ENCODE peak calls at places on chromosomes 13 and 19, in four cellular contexts. One of them, this sample, is unnamed.

GRCh38 chr13:50911937-50912624 is 2.5 kb downstream of the RNASEH2B start:
- DNase-seq in A673: peak; percentile 89
- DNase-seq in breast epithelium: peak; percentile 71
- DNase-seq in upper lobe of right lung: peak; percentile 92
- DNase-seq in this sample: peak; percentile 52

GRCh38 chr19:3670796-3671679 is 29.2 kb downstream of the PIP5K1C start:
- DNase-seq in breast epithelium: peak; percentile 59
- DNase-seq in A673: no peak
- DNase-seq in upper lobe of right lung: peak; percentile 75
- DNase-seq in this sample: peak; percentile 42

GRCh38 chr13:63198076-63198475 is 1782.4 kb upstream of the PCDH20 start:
- DNase-seq in breast epithelium: no peak
- DNase-seq in A673: peak; percentile 81
- DNase-seq in upper lobe of right lung: peak; percentile 77
- DNase-seq in this sample: no peak

GRCh38 chr13:27038323-27038722 is 133.3 kb downstream of the USP12 start:
- DNase-seq in breast epithelium: no peak
- DNase-seq in upper lobe of right lung: no peak
- DNase-seq in A673: no peak
- DNase-seq in this sample: no peak

GRCh38 chr13:76622336-76623045 is 263.7 kb downstream of the KCTD12 start:
- DNase-seq in breast epithelium: no peak
- DNase-seq in A673: no peak
- DNase-seq in upper lobe of right lung: no peak
- DNase-seq in this sample: peak; percentile 5

GRCh38 chr19:6127716-6128335 is 7.6 kb upstream of the ACSBG2 start:
- DNase-seq in A673: no peak
- DNase-seq in breast epithelium: no peak
- DNase-seq in upper lobe of right lung: no peak
- DNase-seq in this sample: no peak

GRCh38 chr19:56176881-56177280 is 1.1 kb downstream of the GALP start:
- DNase-seq in A673: no peak
- DNase-seq in breast epithelium: no peak
- DNase-seq in upper lobe of right lung: no peak
- DNase-seq in this sample: no peak

GRCh38 chr19:21463449-21464105 is 41.8 kb upstream of the ZNF429 start:
- DNase-seq in A673: no peak
- DNase-seq in upper lobe of right lung: no peak
- DNase-seq in breast epithelium: peak; percentile 41
- DNase-seq in this sample: no peak

GRCh38 chr13:41552031-41552430 is 94.7 kb downstream of the RGCC start:
- DNase-seq in upper lobe of right lung: no peak
- DNase-seq in breast epithelium: no peak
- DNase-seq in A673: no peak
- DNase-seq in this sample: no peak

GRCh38 chr13:73421310-73421912 is 362.6 kb downstream of the KLF5 start:
- DNase-seq in A673: no peak
- DNase-seq in breast epithelium: no peak
- DNase-seq in upper lobe of right lung: no peak
- DNase-seq in this sample: peak; percentile 49

GRCh38 chr13:19597523-19597922 is 35.9 kb upstream of the MPHOSPH8 start:
- DNase-seq in upper lobe of right lung: no peak
- DNase-seq in A673: peak; percentile 25
- DNase-seq in breast epithelium: no peak
- DNase-seq in this sample: no peak

GRCh38 chr13:73665279-73665678 is 468.9 kb downstream of the KLF12 start:
- DNase-seq in upper lobe of right lung: no peak
- DNase-seq in A673: no peak
- DNase-seq in breast epithelium: no peak
- DNase-seq in this sample: no peak

GRCh38 chr13:98997738-98998641 is 20.1 kb upstream of the DOCK9 start:
- DNase-seq in breast epithelium: no peak
- DNase-seq in upper lobe of right lung: no peak
- DNase-seq in A673: no peak
- DNase-seq in this sample: no peak

GRCh38 chr13:50320297-50320862 is 305.1 kb downstream of the KCNRG start:
- DNase-seq in upper lobe of right lung: no peak
- DNase-seq in breast epithelium: no peak
- DNase-seq in A673: peak; percentile 13
- DNase-seq in this sample: no peak

GRCh38 chr13:35879111-35879510 is 252.1 kb downstream of the DCLK1 start:
- DNase-seq in upper lobe of right lung: no peak
- DNase-seq in breast epithelium: no peak
- DNase-seq in A673: no peak
- DNase-seq in this sample: no peak

GRCh38 chr19:18418725-18419194 is 438 bp upstream of the SSBP4 start:
- DNase-seq in upper lobe of right lung: peak; percentile 82
- DNase-seq in breast epithelium: no peak
- DNase-seq in A673: peak; percentile 73
- DNase-seq in this sample: no peak

GRCh38 chr19:2722541-2723344 is 1.6 kb upstream of the DIRAS1 start:
- DNase-seq in upper lobe of right lung: peak; percentile 85
- DNase-seq in breast epithelium: peak; percentile 46
- DNase-seq in A673: no peak
- DNase-seq in this sample: peak; percentile 37

GRCh38 chr13:109610517-109610916 is 175.9 kb downstream of the IRS2 start:
- DNase-seq in breast epithelium: no peak
- DNase-seq in upper lobe of right lung: peak; percentile 73
- DNase-seq in A673: peak; percentile 51
- DNase-seq in this sample: peak; percentile 25

GRCh38 chr13:86729206-86729605 is 930.0 kb upstream of the SLITRK6 start:
- DNase-seq in A673: no peak
- DNase-seq in breast epithelium: no peak
- DNase-seq in upper lobe of right lung: no peak
- DNase-seq in this sample: no peak

GRCh38 chr13:112702983-112703379 is 13.1 kb downstream of the ATP11A start:
- DNase-seq in A673: no peak
- DNase-seq in breast epithelium: no peak
- DNase-seq in upper lobe of right lung: no peak
- DNase-seq in this sample: no peak

GRCh38 chr19:405138-405965 is 3.6 kb downstream of the C2CD4C start:
- DNase-seq in breast epithelium: no peak
- DNase-seq in A673: no peak
- DNase-seq in upper lobe of right lung: peak; percentile 60
- DNase-seq in this sample: no peak

GRCh38 chr13:47623862-47624261 is 377.2 kb downstream of the SUCLA2 start:
- DNase-seq in upper lobe of right lung: no peak
- DNase-seq in A673: no peak
- DNase-seq in breast epithelium: no peak
- DNase-seq in this sample: no peak

GRCh38 chr13:25967144-25967543 is 84.7 kb downstream of the SHISA2 start:
- DNase-seq in A673: no peak
- DNase-seq in breast epithelium: no peak
- DNase-seq in upper lobe of right lung: no peak
- DNase-seq in this sample: no peak

GRCh38 chr13:35818577-35819165 is 312.5 kb downstream of the DCLK1 start:
- DNase-seq in upper lobe of right lung: no peak
- DNase-seq in breast epithelium: no peak
- DNase-seq in A673: peak; percentile 50
- DNase-seq in this sample: no peak

GRCh38 chr13:41905600-41906254 is 55.2 kb downstream of the VWA8 start:
- DNase-seq in breast epithelium: no peak
- DNase-seq in upper lobe of right lung: no peak
- DNase-seq in A673: peak; percentile 48
- DNase-seq in this sample: no peak

GRCh38 chr13:41428155-41428554 is 29.2 kb upstream of the RGCC start:
- DNase-seq in breast epithelium: no peak
- DNase-seq in upper lobe of right lung: no peak
- DNase-seq in A673: peak; percentile 23
- DNase-seq in this sample: no peak

GRCh38 chr13:60047943-60048342 is 115.8 kb downstream of the DIAPH3 start:
- DNase-seq in upper lobe of right lung: no peak
- DNase-seq in breast epithelium: no peak
- DNase-seq in A673: peak; percentile 88
- DNase-seq in this sample: no peak

GRCh38 chr13:35771898-35772297 is 295.4 kb upstream of the MAB21L1 start:
- DNase-seq in upper lobe of right lung: no peak
- DNase-seq in breast epithelium: no peak
- DNase-seq in A673: no peak
- DNase-seq in this sample: no peak

GRCh38 chr13:87147076-87147475 is 524.1 kb upstream of the SLITRK5 start:
- DNase-seq in upper lobe of right lung: no peak
- DNase-seq in A673: no peak
- DNase-seq in breast epithelium: no peak
- DNase-seq in this sample: no peak

GRCh38 chr19:1133471-1133929 is 29.7 kb downstream of the GPX4 start:
- DNase-seq in breast epithelium: no peak
- DNase-seq in A673: peak; percentile 47
- DNase-seq in upper lobe of right lung: no peak
- DNase-seq in this sample: no peak

GRCh38 chr13:99661791-99662190 is 160.5 kb downstream of the TM9SF2 start:
- DNase-seq in A673: peak; percentile 51
- DNase-seq in upper lobe of right lung: no peak
- DNase-seq in breast epithelium: no peak
- DNase-seq in this sample: no peak

GRCh38 chr19:711224-711623 is 2.5 kb downstream of the PALM start:
- DNase-seq in upper lobe of right lung: no peak
- DNase-seq in breast epithelium: no peak
- DNase-seq in A673: no peak
- DNase-seq in this sample: no peak

GRCh38 chr13:84605927-84606326 is 723.7 kb upstream of the SLITRK1 start:
- DNase-seq in breast epithelium: no peak
- DNase-seq in upper lobe of right lung: no peak
- DNase-seq in A673: no peak
- DNase-seq in this sample: no peak

GRCh38 chr13:19589312-19589711 is 28.0 kb upstream of the TPTE2 start:
- DNase-seq in A673: no peak
- DNase-seq in breast epithelium: no peak
- DNase-seq in upper lobe of right lung: no peak
- DNase-seq in this sample: no peak

GRCh38 chr19:5913739-5914357 is at the start of gene CAPS:
- DNase-seq in breast epithelium: peak; percentile 37
- DNase-seq in A673: no peak
- DNase-seq in upper lobe of right lung: peak; percentile 89
- DNase-seq in this sample: peak; percentile 28

GRCh38 chr19:47104678-47105077 is 8.9 kb downstream of the ZC3H4 start:
- DNase-seq in upper lobe of right lung: no peak
- DNase-seq in A673: no peak
- DNase-seq in breast epithelium: no peak
- DNase-seq in this sample: peak; percentile 44
- H3K27ac ChIP-seq in upper lobe of right lung: no peak overlapping the region
- H3K27ac ChIP-seq in A673: no peak overlapping the region
- H3K27ac ChIP-seq in breast epithelium: peak overlapping the region; percentile 100
- H3K27ac ChIP-seq in this sample: peak overlapping the region; percentile 80

GRCh38 chr19:29672319-29672932 is 7.2 kb downstream of the PLEKHF1 start:
- DNase-seq in upper lobe of right lung: peak; percentile 25
- DNase-seq in A673: no peak
- DNase-seq in breast epithelium: no peak
- DNase-seq in this sample: peak; percentile 38

GRCh38 chr19:29675120-29675649 is 9.9 kb downstream of the PLEKHF1 start:
- DNase-seq in upper lobe of right lung: peak; percentile 59
- DNase-seq in breast epithelium: no peak
- DNase-seq in A673: no peak
- DNase-seq in this sample: no peak

GRCh38 chr19:29674374-29675119 is 9.3 kb downstream of the PLEKHF1 start:
- DNase-seq in A673: no peak
- DNase-seq in breast epithelium: no peak
- DNase-seq in upper lobe of right lung: peak; percentile 60
- DNase-seq in this sample: no peak

GRCh38 chr19:29672933-29673336 is 7.7 kb downstream of the PLEKHF1 start:
- DNase-seq in breast epithelium: no peak
- DNase-seq in upper lobe of right lung: peak; percentile 67
- DNase-seq in A673: no peak
- DNase-seq in this sample: peak; percentile 50

DNA sequence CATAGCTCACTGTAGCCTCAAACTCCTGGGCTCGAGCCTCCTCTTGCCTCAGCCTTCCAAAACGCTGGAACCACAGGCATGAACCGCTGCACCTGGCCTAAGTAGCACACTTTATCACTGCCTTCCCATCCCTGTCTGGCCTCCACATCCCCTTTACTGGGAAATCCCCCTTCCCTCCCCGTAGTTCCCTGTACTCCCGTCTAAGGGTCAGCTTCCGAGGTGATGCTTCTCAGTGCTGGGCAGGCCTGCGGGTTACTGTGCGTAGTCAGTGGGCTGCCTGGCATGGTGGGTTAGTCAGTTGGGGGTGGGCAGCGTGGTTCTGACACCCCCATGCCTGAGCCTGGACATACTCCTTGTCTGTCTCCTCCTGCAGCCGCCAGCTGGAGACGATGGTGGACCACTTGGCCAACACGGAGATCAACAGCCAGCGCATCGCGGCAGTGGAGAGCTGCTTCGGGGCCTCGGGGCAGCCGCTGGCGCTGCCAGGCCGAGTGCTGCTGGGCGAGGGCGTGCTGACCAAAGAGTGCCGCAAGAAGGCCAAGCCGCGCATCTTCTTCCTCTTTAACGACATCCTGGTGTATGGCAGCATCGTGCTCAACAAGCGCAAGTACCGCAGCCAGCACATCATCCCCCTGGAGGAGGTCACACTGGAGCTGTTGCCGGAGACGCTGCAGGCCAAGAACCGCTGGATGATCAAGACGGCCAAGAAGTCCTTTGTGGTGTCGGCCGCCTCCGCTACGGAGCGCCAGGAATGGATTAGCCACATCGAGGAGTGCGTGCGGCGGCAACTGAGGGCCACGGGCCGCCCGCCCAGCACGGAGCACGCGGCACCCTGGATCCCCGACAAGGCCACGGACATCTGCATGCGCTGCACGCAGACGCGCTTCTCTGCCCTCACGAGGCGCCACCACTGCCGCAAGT is 8.4 kb downstream of the PLEKHF1 start:
- DNase-seq in breast epithelium: no peak
- DNase-seq in upper lobe of right lung: peak; percentile 62
- DNase-seq in A673: no peak
- DNase-seq in this sample: no peak
- H3K27ac ChIP-seq in breast epithelium: peak overlapping the region; percentile 54
- H3K27ac ChIP-seq in upper lobe of right lung: no peak overlapping the region
- H3K27ac ChIP-seq in A673: no peak overlapping the region
- H3K27ac ChIP-seq in this sample: peak overlapping the region; percentile 99

DNA sequence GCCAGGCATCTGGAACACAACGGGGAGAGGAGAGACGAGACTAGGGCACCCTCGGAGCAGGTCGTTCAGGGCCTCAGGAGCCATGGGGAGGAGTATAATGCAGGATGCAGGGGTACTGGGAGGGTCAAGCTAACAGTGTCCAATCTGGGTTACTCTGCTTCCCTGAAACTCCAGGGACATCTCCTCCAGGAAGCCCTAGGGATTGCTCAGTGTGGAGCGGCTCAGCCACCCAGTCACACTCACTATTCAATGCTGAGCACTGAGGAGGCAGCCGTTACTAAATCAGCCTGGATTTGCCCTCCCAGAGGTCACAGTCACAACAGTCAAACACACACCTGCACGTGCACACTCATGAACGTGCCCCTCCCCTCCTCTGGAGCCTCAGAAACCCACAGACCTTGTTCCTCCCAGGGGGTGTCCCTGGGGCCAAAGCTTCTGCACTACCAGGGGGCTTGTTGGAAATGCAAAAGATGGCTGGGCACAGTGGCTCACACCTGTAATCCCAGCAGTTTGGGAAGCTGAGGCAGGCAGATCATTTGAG is 6.9 kb upstream of the FOSB start:
- DNase-seq in upper lobe of right lung: no peak
- DNase-seq in A673: no peak
- DNase-seq in breast epithelium: no peak
- DNase-seq in this sample: no peak
- H3K27ac ChIP-seq in upper lobe of right lung: no peak overlapping the region
- H3K27ac ChIP-seq in A673: no peak overlapping the region
- H3K27ac ChIP-seq in breast epithelium: no peak overlapping the region
- H3K27ac ChIP-seq in this sample: no peak overlapping the region

GRCh38 chr13:39056018-39056417 is 17.8 kb downstream of the NHLRC3 start:
- DNase-seq in breast epithelium: no peak
- DNase-seq in A673: no peak
- DNase-seq in upper lobe of right lung: no peak
- DNase-seq in this sample: no peak
- H3K27ac ChIP-seq in breast epithelium: no peak overlapping the region
- H3K27ac ChIP-seq in A673: no peak overlapping the region
- H3K27ac ChIP-seq in upper lobe of right lung: no peak overlapping the region
- H3K27ac ChIP-seq in this sample: no peak overlapping the region